ENCODE peak calls at places on chromosomes 7 and 10, in five cellular contexts. V is stomach, W is GM10248, Q is neural crest cell, G is body of pancreas. X is an unnamed sample.

GRCh38 chr10:70872281-70872680 is 16.1 kb downstream of the PCBD1 start:
- DNase-seq in V (no peak), W (no peak), Q (no peak), G (no peak), X (no peak)

GRCh38 chr7:14020339-14020900 is 31.0 kb upstream of the ETV1 start:
- DNase-seq in V (no peak), W (no peak), Q (no peak), G (no peak), X (no peak)

GRCh38 chr7:42099837-42100508 is 137.0 kb downstream of the GLI3 start:
- DNase-seq in V (no peak), W (no peak), Q (no peak), G (no peak), X (no peak)

GRCh38 chr10:121709674-121710073 is 111.4 kb upstream of the FGFR2 start:
- DNase-seq in V (no peak), W (no peak), Q (no peak), G (no peak), X (no peak)

GRCh38 chr7:41870017-41870416 is 167.1 kb upstream of the INHBA start:
- DNase-seq in V (no peak), W (no peak), Q (no peak), G (no peak), X (no peak)

GRCh38 chr10:93073539-93074136 is at the start of gene CYP26A1:
- DNase-seq in V (no peak), W (no peak), Q (no peak), G (no peak), X (no peak)

GRCh38 chr10:3210251-3210650 is 37.7 kb upstream of the PITRM1 start:
- DNase-seq in V (no peak), W (no peak), Q (no peak), G (no peak), X (no peak)

GRCh38 chr10:97053285-97053684 is 132.5 kb downstream of the SLIT1 start:
- DNase-seq in V (no peak), W (no peak), Q (no peak), G (no peak), X (no peak)

GRCh38 chr7:7719235-7719634 is 828 bp upstream of the RPA3 start:
- DNase-seq in V (no peak), W (peak; percentile 68), Q (no peak), G (peak; percentile 64), X (no peak)

GRCh38 chr7:112581529-112581928 is 100.7 kb downstream of the LSMEM1 start:
- DNase-seq in V (no peak), W (no peak), Q (no peak), G (no peak), X (no peak)

GRCh38 chr7:111835066-111835465 is 272.8 kb upstream of the IMMP2L start:
- DNase-seq in V (no peak), W (no peak), Q (no peak), G (no peak), X (no peak)

GRCh38 chr7:124764071-124764846 is 1.3 kb downstream of the GPR37 start:
- DNase-seq in V (no peak), W (peak; percentile 6), Q (no peak), G (no peak), X (peak; percentile 39)

GRCh38 chr10:77378950-77379349 is 258.7 kb downstream of the KCNMA1 start:
- DNase-seq in V (no peak), W (no peak), Q (no peak), G (no peak), X (no peak)

GRCh38 chr10:77374189-77374656 is 263.4 kb downstream of the KCNMA1 start:
- DNase-seq in V (no peak), W (no peak), Q (no peak), G (no peak), X (no peak)

GRCh38 chr10:77380723-77381122 is 256.9 kb downstream of the KCNMA1 start:
- DNase-seq in V (no peak), W (no peak), Q (no peak), G (no peak), X (no peak)

GRCh38 chr10:77377034-77377433 is 260.6 kb downstream of the KCNMA1 start:
- DNase-seq in V (no peak), W (no peak), Q (no peak), G (peak; percentile 39), X (no peak)

DNA sequence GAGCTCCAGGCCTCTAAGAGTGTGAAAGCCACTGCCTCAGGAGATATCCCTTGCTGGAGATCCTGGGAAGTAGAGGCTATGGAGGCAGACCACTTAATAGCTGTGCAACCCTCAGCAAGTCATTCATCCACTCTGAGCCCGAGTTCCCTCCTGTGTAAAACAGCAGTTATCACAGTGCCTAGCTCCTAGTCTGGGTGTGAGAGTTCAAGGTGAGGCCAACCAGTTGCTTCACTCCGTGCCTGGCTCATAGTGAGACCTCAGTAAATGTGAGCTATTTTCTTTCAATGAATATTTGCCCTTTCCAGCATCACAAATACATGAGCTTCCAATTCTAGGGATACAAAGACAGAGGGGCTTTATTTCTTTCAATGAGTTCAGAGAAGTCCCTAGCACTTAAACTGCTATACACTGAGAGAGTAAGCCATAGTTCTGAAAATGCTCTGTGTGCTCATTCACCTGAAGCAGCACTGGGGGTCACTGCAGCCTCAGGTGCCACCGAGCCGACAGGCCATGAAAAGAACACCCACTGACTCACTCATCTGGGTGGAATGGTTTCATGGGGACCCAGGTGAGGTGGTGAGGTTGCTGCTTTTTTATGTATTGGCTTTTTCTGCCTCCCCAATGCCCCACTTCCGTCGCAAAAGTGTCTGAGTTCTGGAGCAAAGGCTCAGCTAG is 259.8 kb downstream of the KCNMA1 start:
- DNase-seq in V (no peak), W (no peak), Q (no peak), G (peak; percentile 71), X (no peak)
- TF ChIP-seq CTCF in V (no peak), W (no peak), Q (no peak), G (peak; percentile 68), X (no peak)

GRCh38 chr10:57599440-57599839 is 668.3 kb downstream of the IPMK start:
- DNase-seq in V (no peak), W (no peak), Q (no peak), G (no peak), X (no peak)

DNA sequence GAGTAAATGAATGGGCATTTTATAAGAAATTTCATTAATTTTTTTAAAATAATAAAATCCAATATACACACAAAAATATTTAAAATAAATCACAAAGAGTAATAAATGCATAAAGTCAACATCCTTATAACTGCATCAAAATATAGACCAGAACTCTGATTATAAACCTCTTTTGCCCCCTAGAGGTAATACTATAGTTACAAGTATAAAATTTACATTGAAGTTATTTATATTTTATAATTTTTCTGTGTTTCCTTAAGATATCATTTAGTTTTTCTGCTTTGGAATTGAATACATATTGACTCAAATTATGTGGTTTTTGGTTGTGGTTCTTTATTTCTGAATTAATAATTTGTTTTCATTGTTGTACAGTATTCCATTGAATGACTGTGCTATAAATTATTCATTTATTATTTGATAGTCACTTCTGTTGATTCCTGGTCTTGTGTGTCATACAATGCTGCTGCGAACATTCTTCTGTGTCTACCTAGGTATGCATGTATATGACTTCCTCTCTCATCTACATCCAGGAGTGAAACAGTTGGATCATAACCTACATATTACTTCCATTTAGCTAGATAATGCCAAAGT is 673.6 kb downstream of the IPMK start:
- DNase-seq in V (no peak), W (no peak), Q (no peak), G (no peak), X (no peak)
- TF ChIP-seq CTCF in V (no peak), W (no peak), Q (peak; percentile 58), G (no peak), X (no peak)

GRCh38 chr7:1473864-1474512 is 14.7 kb upstream of the MICALL2 start:
- DNase-seq in V (peak; percentile 94), W (peak; percentile 92), Q (peak; percentile 90), G (peak; percentile 88), X (peak; percentile 96)
- TF ChIP-seq CTCF in V (peak; percentile 92), W (peak; percentile 96), Q (peak; percentile 96), G (peak; percentile 90), X (peak; percentile 98)

DNA sequence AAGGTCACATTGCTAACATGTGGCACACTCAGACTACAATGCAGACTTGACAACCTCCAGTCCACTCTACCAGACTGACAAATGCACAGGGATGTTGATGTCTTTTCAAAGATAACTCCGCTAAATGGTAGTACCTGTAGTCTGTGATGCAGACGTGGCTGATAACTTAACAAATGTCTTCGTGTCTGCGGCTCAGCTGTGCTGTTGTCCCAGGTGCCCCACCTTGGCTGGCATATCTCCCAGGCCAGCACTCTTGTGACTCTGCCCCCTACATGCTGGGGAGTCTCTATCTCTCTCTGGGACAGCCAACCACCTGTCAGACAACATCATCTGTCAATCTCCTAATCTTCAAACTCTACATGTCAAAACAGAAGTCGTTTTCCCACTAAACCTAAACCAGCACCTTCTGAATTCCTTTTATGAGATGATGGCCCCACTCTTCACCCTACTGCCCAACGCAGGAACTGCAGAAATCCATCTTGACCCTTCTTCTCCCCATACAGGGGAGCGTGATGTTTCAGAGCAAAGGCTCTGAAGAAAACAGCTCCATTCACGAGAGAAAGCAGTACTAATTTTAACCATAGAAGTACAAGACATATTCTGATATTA is 156.4 kb downstream of the USP6NL start:
- DNase-seq in V (no peak), W (no peak), Q (no peak), G (no peak), X (no peak)
- TF ChIP-seq CTCF in V (no peak), W (no peak), Q (peak; percentile 42), G (no peak), X (peak; percentile 22)

X was measured in glutamatergic neuron.